ENCODE peak calls at places on chromosomes 13 and 19, in four cellular contexts. R, C, Y and B are unnamed samples.

GRCh38 chr13:45954861-45955595 is 97.5 kb downstream of the ZC3H13 start:
- DNase-seq in R (no peak), C (no peak), Y (no peak), B (no peak)

GRCh38 chr13:48233886-48234488 is 981 bp downstream of the ITM2B start:
- DNase-seq in R (peak; percentile 2), C (peak; percentile 78), Y (no peak), B (no peak)

GRCh38 chr13:99422556-99423220 is 78.6 kb upstream of the TM9SF2 start:
- DNase-seq in R (no peak), C (no peak), Y (no peak), B (no peak)

GRCh38 chr19:44553478-44554171 is 24.1 kb upstream of the CEACAM20 start:
- DNase-seq in R (no peak), C (peak; percentile 38), Y (no peak), B (no peak)

GRCh38 chr13:113453962-113454361 is 674 bp upstream of the ADPRHL1 start:
- DNase-seq in R (no peak), C (peak; percentile 95), Y (no peak), B (no peak)

GRCh38 chr13:41268764-41269163 is 5.4 kb upstream of the MTRF1 start:
- DNase-seq in R (no peak), C (peak; percentile 25), Y (no peak), B (no peak)

GRCh38 chr19:12825259-12826131 is 8.9 kb downstream of the RTBDN start:
- DNase-seq in R (no peak), C (peak; percentile 44), Y (no peak), B (no peak)

GRCh38 chr19:23547816-23548430 is 139.1 kb downstream of the ZNF675 start:
- DNase-seq in R (no peak), C (no peak), Y (no peak), B (no peak)

GRCh38 chr19:7397687-7398086 is 49.0 kb downstream of the ARHGEF18 start:
- DNase-seq in R (peak; percentile 50), C (peak; percentile 66), Y (no peak), B (no peak)

GRCh38 chr19:5128251-5128931 is 159.5 kb downstream of the KDM4B start:
- DNase-seq in R (no peak), C (peak; percentile 83), Y (peak; percentile 47), B (no peak)

GRCh38 chr13:76672422-76672821 is 213.8 kb downstream of the KCTD12 start:
- DNase-seq in R (no peak), C (peak; percentile 50), Y (no peak), B (no peak)

GRCh38 chr13:34340534-34340933 is 522.6 kb downstream of the RFC3 start:
- DNase-seq in R (peak; percentile 13), C (peak; percentile 71), Y (no peak), B (no peak)

GRCh38 chr19:50327013-50327412 is 2.2 kb downstream of the KCNC3 start:
- DNase-seq in R (no peak), C (no peak), Y (no peak), B (no peak)

GRCh38 chr13:23432589-23432988 is 913 bp downstream of the SACS start:
- DNase-seq in R (no peak), C (no peak), Y (no peak), B (no peak)

DNA sequence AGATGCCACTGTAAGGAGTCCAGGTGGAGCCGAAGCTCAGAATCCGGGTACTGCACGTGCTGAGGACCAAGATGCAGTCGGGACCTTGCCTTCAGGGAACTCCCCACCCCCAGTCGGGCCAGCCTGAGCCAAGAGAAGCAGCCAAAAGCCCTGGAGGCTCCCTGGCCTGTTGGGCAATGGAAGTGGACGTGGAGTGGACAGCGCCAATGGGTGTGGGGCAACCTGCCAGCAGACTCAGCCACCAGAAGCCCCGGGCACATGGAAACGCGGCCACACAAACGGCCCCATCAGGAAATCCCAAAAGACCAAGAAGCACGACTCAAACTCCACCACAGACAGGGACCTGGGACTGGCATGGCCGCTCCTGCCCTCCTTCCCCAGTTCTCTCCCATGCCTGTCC is 30.0 kb upstream of the KCTD15 start:
- DNase-seq in R (no peak), C (no peak), Y (no peak), B (no peak)
- H3K36me3 ChIP-seq in R (no peaks in the 10 kb centered on the region), C (no peaks in the 10 kb centered on the region), Y (no peaks in the 10 kb centered on the region), B (no peaks in the 10 kb centered on the region)

DNA sequence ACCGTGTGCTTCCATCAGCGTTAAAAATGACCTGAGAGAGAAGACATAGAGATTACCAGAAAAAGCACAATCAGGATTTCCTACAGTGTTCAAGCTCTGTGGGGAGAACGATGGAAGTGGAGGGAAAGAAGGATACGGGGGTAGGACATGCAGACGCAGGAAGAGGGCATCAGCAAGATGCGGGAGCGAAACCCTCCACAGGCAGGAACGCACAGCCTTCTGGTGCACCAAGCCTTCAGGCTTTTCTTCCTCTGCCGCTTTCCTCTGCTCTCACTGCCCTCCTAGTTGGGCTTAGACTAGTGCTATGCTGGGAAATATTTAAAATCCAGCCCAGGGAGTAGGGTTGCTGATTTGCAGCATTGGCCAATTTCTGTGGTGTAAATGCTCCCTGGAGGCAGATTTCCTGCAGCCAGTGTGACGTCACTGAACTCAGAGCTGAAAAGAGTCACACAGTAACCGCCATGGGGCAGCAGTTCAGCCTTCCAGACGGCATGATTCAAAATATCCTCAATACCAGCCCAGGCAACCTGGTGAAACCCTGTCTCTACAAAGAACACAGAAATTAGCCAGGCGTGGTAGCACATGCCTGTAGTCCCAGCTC is 205.1 kb upstream of the SOX1 start:
- DNase-seq in R (no peak), C (no peak), Y (no peak), B (no peak)
- H3K9me3 ChIP-seq in R (no peaks in the 10 kb centered on the region), C (no peaks in the 10 kb centered on the region), Y (peaks cover 13% of the 10 kb centered on the region), B (peaks cover 2% of the 10 kb centered on the region)

GRCh38 chr19:55490478-55491436 is 2.5 kb downstream of the SSC5D start:
- DNase-seq in R (no peak), C (peak; percentile 40), Y (no peak), B (no peak)

GRCh38 chr19:55489711-55490477 is 1.7 kb downstream of the SSC5D start:
- DNase-seq in R (no peak), C (peak; percentile 31), Y (no peak), B (no peak)

GRCh38 chr19:55486971-55487883 is 1.0 kb upstream of the SSC5D start:
- DNase-seq in R (peak; percentile 65), C (peak; percentile 97), Y (peak; percentile 74), B (no peak)

GRCh38 chr19:55487884-55488687 is at the start of gene SSC5D:
- DNase-seq in R (no peak), C (peak; percentile 70), Y (no peak), B (no peak)

DNA sequence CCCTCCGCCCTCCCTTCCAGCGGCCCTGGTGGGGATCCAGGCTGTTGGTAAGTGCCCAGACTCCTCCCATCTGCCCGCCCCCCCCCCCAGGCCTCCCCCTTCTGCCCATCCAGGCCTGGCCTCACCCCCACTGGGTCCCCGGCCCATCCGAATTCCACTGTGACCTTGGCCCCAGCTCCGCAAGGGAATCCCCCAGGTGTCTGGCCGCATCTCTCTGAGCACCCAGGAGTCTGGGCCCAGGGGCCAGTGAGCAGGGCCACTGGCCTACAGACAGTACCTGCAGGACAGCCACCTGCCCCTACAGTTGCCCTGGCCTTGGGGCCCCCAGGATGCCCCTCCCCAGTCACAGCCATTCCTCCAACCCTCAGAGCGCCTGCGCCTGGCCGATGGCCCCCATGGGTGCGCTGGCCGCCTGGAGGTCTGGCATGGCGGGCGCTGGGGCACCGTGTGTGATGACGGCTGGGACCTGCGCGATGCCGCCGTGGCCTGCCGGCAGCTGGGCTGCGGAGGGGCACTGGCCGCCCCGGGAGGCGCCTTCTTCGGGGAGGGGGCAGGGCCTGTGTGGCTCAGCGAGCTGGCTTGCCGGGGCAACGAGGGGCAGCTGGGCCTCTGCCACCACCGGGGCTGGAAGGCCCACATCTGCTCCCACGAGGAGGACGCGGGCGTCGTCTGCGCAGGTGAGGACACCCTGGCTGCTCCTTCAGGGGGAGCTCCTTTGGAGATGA is 912 bp downstream of the SSC5D start:
- DNase-seq in R (no peak), C (no peak), Y (no peak), B (no peak)
- H3K27me3 ChIP-seq in R (peaks cover 3% of the 10 kb centered on the region), C (no peaks in the 10 kb centered on the region), Y (no peaks in the 10 kb centered on the region), B (peaks cover 66% of the 10 kb centered on the region)

GRCh38 chr13:89936256-89936655 is 1411.2 kb upstream of the MIR17HG start:
- DNase-seq in R (no peak), C (peak; percentile 6), Y (no peak), B (no peak)

GRCh38 chr13:89940383-89940782 is 1407.1 kb upstream of the MIR17HG start:
- DNase-seq in R (no peak), C (no peak), Y (no peak), B (no peak)

GRCh38 chr13:89943139-89943538 is 1404.3 kb upstream of the MIR17HG start:
- DNase-seq in R (no peak), C (no peak), Y (no peak), B (no peak)

GRCh38 chr13:89932902-89933301 is 1414.6 kb upstream of the MIR17HG start:
- DNase-seq in R (no peak), C (no peak), Y (no peak), B (no peak)

GRCh38 chr13:89937420-89937819 is 1410.1 kb upstream of the MIR17HG start:
- DNase-seq in R (no peak), C (no peak), Y (no peak), B (no peak)
- H3K36me3 ChIP-seq in R (no peaks in the 10 kb centered on the region), C (no peaks in the 10 kb centered on the region), Y (no peaks in the 10 kb centered on the region), B (no peaks in the 10 kb centered on the region)

DNA sequence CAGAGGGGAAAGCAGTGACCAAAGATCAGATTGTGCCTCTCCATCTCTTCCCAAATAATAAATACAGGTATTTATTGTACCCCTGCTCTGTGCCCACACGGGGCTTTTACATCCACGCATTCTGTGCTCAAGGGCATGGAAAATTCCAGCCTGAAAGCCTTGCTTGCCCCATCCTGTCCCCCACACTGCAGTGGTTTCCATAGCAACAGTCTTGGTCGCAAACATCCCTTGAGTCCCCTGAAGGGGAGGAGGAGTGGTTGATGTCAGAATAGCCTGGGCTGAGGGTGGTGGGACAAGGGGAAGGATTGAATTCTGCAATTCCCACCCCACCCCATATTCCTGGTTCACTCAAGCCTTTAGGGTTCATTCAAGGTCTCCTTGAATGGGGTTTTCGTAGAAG is 41.0 kb upstream of the USP29 start:
- DNase-seq in R (no peak), C (no peak), Y (no peak), B (no peak)
- H3K9me3 ChIP-seq in R (no peaks in the 10 kb centered on the region), C (no peaks in the 10 kb centered on the region), Y (peaks cover 60% of the 10 kb centered on the region), B (peaks cover 74% of the 10 kb centered on the region)

DNA sequence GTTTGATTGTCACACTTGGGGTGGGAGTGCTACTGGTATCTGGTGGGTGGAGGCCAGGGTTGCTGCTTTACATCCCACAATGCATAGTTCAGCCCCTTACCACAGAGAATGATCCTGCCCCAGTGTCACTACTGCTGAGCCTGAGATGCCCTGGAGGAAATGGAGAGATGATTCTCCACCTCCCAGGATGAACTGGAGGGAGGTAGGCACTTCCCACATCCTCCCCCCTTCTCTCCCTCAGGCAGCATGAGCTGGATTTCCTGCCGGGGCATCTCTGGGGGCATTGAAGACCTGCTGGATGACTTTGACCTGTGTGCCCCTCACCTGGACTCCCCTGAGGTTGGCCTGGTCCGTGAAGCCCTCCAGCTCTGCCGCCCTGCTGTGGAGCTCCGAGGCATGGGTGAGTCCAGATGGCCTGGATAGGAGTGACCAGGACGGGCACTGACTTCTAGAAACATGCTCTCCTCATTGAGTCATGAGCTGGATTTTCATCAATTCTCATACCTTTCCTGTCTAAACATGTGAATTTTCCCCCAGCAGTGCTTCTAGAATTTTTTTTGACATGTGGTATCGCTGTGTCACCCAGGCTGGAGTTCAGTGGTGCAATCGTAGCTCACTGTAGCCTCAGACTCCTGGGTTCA is 45.3 kb downstream of the NWD1 start:
- DNase-seq in R (no peak), C (no peak), Y (no peak), B (no peak)
- H3K27me3 ChIP-seq in R (no peaks in the 10 kb centered on the region), C (peaks cover 12% of the 10 kb centered on the region), Y (no peaks in the 10 kb centered on the region), B (peaks cover 56% of the 10 kb centered on the region)

GRCh38 chr13:110354715-110355473 is 47.8 kb downstream of the COL4A2 start:
- DNase-seq in R (no peak), C (peak; percentile 13), Y (no peak), B (no peak)
- H3K36me3 ChIP-seq in R (no peaks in the 10 kb centered on the region), C (no peaks in the 10 kb centered on the region), Y (no peaks in the 10 kb centered on the region), B (no peaks in the 10 kb centered on the region)